ENCODE peak calls at places on chromosomes 1 and 21, in six cellular contexts. I is effector memory CD4-positive, alpha-beta T cell; M is aorta; L is mammary epithelial cell; N is cardiac muscle cell; F is tibial artery. C is an unnamed sample.

GRCh38 chr1:164599272-164599671 is 40.3 kb downstream of the PBX1 start:
- DNase-seq in M (no peak), I (no peak), L (no peak), N (no peak), F (no peak), C (no peak)

GRCh38 chr1:88524129-88524528 is 159.9 kb upstream of the PKN2 start:
- DNase-seq in N (no peak), L (no peak), M (no peak), F (no peak), I (no peak), C (no peak)

GRCh38 chr1:168373869-168374268 is 93.2 kb downstream of the TBX19 start:
- DNase-seq in N (peak), I (no peak), L (no peak), F (no peak), M (no peak), C (no peak)

GRCh38 chr21:45439901-45440461 is 35.0 kb downstream of the COL18A1 start:
- DNase-seq in L (no peak), F (no peak), I (no peak), M (peak), N (no peak), C (no peak)

GRCh38 chr1:230728710-230729392 is 14.9 kb upstream of the AGT start:
- DNase-seq in M (no peak), L (no peak), N (peak), I (no peak), F (no peak), C (no peak)

GRCh38 chr1:109361114-109361513 is 36.6 kb downstream of the SORT1 start:
- DNase-seq in I (no peak), N (no peak), M (no peak), F (no peak), L (no peak), C (no peak)

GRCh38 chr21:37220433-37220980 is 46.6 kb downstream of the VPS26C start:
- DNase-seq in M (no peak), F (no peak), L (peak), I (no peak), N (peak), C (no peak)

GRCh38 chr1:93979718-93980319 is 70.6 kb upstream of the GCLM start:
- DNase-seq in I (no peak), N (peak), L (no peak), M (no peak), F (peak), C (no peak)

GRCh38 chr1:232037774-232038388 is 411.3 kb downstream of the DISC1 start:
- DNase-seq in I (no peak), F (no peak), N (no peak), L (no peak), M (no peak), C (no peak)

GRCh38 chr1:47703981-47704596 is 266.2 kb downstream of the FOXD2 start:
- DNase-seq in N (no peak), L (peak), M (peak), F (peak), I (no peak), C (no peak)

GRCh38 chr1:115440733-115441132 is 102.7 kb upstream of the NGF start:
- DNase-seq in I (no peak), L (no peak), N (no peak), M (no peak), F (no peak), C (no peak)

GRCh38 chr1:89894210-89894668 is 73.4 kb downstream of the LRRC8D start:
- DNase-seq in L (peak), I (no peak), M (no peak), N (peak), F (no peak), C (no peak)

GRCh38 chr21:36032647-36033406 is 27.5 kb downstream of the SETD4 start:
- DNase-seq in L (no peak), I (no peak), M (no peak), F (no peak), N (no peak), C (no peak)

GRCh38 chr1:205703072-205703471 is 22.8 kb upstream of the SLC45A3 start:
- DNase-seq in F (no peak), M (no peak), N (no peak), I (no peak), L (no peak), C (no peak)

GRCh38 chr1:85464497-85465098 is 361 bp downstream of the DDAH1 start:
- DNase-seq in N (peak), I (no peak), L (peak), F (peak), M (peak), C (peak)

GRCh38 chr1:230205719-230206198 is 138.7 kb downstream of the GALNT2 start:
- DNase-seq in M (no peak), I (no peak), L (peak), N (peak), F (no peak), C (no peak)

GRCh38 chr1:89822109-89822962 is 1.5 kb downstream of the LRRC8D start:
- DNase-seq in M (no peak), N (no peak), F (no peak), I (no peak), L (no peak), C (no peak)

GRCh38 chr1:66503841-66504470 is 30.0 kb upstream of the SGIP1 start:
- DNase-seq in I (no peak), L (peak), N (peak), M (no peak), F (peak), C (no peak)

GRCh38 chr1:27527223-27527856 is 37.4 kb upstream of the WASF2 start:
- DNase-seq in L (no peak), N (peak), F (no peak), M (no peak), I (no peak), C (peak)

GRCh38 chr1:27529638-27530018 is 39.7 kb upstream of the WASF2 start:
- DNase-seq in N (no peak), M (no peak), F (no peak), I (no peak), L (no peak), C (no peak)

GRCh38 chr1:27528701-27529637 is 39.0 kb upstream of the WASF2 start:
- DNase-seq in N (peak), I (no peak), M (peak), F (peak), L (peak), C (no peak)

GRCh38 chr1:27526569-27527222 is 36.7 kb upstream of the WASF2 start:
- DNase-seq in M (no peak), F (no peak), N (no peak), I (no peak), L (peak), C (no peak)

DNA sequence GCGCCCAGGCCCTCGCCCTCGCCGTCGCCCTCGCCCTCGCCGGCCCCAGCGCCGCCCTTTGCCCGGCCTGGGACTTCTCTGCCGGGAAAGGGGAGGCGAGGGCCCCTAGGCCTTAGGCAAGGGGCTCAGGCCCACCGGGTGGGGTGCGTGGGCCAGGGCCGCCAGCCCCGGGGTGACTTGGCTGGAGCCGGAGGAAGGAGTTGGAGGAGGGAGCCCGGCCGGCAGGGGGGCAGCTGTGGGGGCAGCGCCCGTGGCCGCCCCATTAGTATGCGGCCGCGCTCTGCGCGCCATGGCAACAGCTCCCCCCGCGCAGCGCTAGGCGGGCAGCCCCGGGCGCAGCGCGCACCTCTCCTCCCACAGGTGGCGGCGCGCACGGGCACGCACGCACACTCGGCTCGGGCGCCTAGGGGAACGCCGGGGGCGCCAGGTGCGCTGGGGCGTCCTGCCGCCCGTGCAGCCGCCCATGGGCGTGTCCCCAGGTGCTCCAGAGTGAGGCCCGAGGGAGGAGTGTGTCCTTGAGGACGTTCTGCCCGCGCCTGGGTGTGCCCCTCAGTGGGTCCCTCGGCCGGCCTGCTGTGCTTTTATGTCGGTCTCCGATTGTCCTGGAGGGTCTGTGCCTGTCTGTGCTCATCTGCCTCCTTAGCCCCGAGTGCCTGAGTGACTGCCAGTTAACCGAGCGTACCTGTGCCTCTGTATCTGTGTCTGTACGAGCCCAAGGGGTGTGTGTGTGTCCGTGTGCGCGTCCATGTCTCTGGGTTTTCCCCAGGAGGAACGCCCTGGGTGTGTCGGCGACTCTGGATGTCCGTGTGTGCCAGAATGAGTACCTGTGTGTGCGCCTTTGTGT is 38.1 kb upstream of the WASF2 start:
- DNase-seq in N (peak), M (no peak), L (peak), F (no peak), I (no peak), C (peak)
- H3K27ac ChIP-seq in N (peak), M (no peak), L (peak), F (peak), I (peak), C (peak)

DNA sequence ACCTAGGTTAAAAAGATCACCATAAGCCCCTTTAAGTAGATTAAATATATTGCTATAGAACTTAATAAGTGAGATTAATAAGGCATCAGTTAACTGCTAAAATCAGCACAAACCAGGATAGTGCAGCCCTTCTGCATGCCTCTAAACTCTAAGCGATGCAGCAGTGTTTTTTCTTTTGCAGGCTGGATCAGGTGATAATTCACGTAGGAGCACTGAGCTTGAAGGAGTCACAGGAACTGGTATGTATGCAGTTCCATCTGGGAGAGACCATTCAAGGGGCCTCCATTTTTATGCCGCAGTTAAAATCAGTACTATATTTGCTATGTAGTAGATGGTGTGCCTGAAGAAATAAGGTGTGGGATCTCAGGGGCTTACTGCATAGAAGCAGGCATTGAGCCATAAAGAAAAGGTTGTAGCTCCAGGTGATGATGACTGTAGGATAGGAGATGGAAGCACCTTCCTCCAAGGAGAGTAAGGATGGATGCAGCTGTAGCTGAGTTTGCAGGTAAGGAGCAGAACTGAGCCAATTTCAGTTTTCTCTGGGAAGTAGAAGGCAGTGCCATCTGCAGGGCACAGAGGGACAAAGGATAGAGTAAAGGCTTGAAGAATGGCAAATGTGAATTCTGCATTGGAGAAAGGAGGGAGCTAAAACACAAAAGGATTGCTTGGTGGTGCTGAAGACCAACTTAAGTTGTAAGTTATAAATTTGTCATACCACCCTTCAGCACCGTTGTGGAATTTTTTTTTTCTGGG is 22.6 kb downstream of the NPL start:
- DNase-seq in N (no peak), M (no peak), F (no peak), I (no peak), L (no peak), C (no peak)
- H3K27ac ChIP-seq in N (no peak), M (no peak), F (no peak), I (no peak), L (no peak), C (no peak)

DNA sequence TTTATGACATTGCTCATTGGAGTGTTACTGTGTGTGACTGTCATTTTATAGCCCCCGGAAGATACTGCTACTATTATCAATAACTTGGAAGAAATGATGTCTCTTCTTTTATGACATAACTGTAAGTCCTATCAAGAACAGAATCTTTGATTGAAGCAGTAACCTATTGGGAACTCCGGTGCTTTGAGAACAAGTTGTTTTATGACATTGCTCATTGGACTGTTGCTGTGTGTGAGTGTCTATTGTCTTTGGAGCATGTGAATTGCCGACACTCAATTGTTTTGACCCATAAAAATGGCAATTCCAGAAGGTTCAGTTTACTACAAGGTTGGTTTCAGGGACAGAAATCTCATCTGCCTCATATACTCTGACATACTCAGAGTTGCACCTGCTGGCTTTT is 8.0 kb downstream of the KCNK1 start:
- DNase-seq in N (no peak), M (no peak), F (no peak), L (no peak), I (no peak), C (no peak)
- H3K27ac ChIP-seq in N (no peak), M (no peak), F (no peak), L (no peak), I (no peak), C (no peak)

GRCh38 chr1:240528566-240528965 is 83.4 kb downstream of the GREM2 start:
- DNase-seq in F (no peak), I (no peak), L (no peak), N (no peak), M (no peak), C (no peak)
- H3K27ac ChIP-seq in F (no peak), I (no peak), L (no peak), N (no peak), M (no peak), C (no peak)

GRCh38 chr1:158563852-158564251 is 6.5 kb downstream of the OR6P1 start:
- DNase-seq in F (no peak), N (no peak), L (no peak), I (no peak), M (no peak), C (no peak)
- H3K27ac ChIP-seq in F (no peak), N (no peak), L (no peak), I (no peak), M (no peak), C (no peak)

DNA sequence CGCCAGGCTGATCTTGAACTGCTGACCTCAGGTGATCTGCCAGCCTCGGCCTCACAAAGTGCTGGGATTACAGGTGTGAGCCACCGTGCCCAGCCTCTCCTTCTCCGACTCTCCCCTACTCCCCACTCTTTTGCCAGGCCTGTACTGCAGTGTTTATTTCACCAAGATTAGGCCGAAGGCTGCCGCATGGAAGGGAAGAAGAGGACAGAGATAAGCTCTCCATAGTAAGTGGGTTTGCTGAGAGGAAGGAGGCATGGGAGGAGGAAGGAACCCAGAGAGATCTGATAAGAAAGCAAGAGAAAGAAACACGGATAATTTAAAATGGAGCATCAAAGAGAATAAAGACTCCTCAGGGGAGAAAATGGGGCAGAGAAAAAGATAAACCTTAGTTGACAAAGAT is 8.7 kb downstream of the PTCH2 start:
- DNase-seq in N (no peak), F (no peak), M (no peak), I (no peak), L (no peak), C (no peak)
- H3K27ac ChIP-seq in N (no peak), F (no peak), M (no peak), I (no peak), L (no peak), C (no peak)

DNA sequence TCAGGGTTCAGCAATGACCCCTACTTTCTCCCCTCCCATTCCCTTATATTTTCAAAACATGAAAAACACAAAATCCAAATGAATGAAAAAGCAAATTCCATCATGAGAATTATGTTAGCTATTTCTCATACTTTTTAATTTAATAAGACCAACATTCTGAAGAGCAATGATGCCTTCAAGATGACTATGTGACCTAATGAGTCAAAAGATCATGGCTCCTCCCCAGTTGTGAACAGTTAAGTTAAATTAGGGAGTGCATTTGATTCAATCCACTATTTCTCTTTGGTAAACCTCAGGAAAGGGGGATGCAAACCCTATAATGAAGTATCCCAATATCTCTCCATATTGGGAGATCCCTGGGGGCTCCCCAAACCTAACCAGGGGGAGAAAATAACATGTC is 36.5 kb downstream of the PUM1 start:
- DNase-seq in N (no peak), I (no peak), L (no peak), M (no peak), F (no peak), C (no peak)
- H3K27ac ChIP-seq in N (peak), I (no peak), L (peak), M (no peak), F (no peak), C (no peak)

GRCh38 chr1:91846007-91846620 is 39.8 kb downstream of the TGFBR3 start:
- DNase-seq in M (no peak), F (peak), L (no peak), I (no peak), N (peak), C (no peak)

GRCh38 chr1:91843843-91844242 is 42.1 kb downstream of the TGFBR3 start:
- DNase-seq in I (no peak), M (no peak), F (no peak), L (no peak), N (no peak), C (no peak)

GRCh38 chr1:91842056-91842455 is 43.9 kb downstream of the TGFBR3 start:
- DNase-seq in N (no peak), L (no peak), M (no peak), F (no peak), I (no peak), C (no peak)

GRCh38 chr1:91844862-91845528 is 41.0 kb downstream of the TGFBR3 start:
- DNase-seq in M (no peak), L (peak), I (no peak), F (peak), N (peak), C (no peak)

GRCh38 chr1:91842563-91842962 is 43.4 kb downstream of the TGFBR3 start:
- DNase-seq in I (no peak), N (no peak), F (no peak), M (no peak), L (no peak), C (no peak)
- H3K27ac ChIP-seq in I (no peak), N (no peak), F (no peak), M (no peak), L (no peak), C (no peak)

C was measured in lower lobe of right lung.